ENCODE peak calls at places on chromosome 9, in four cellular contexts. J, Y, M and X are unnamed samples.

GRCh38 chr9:35861161-35861897 is 8.9 kb downstream of the OR13J1 start:
- DNase-seq in Y (no peak), J (no peak), M (no peak), X (no peak)

GRCh38 chr9:83355024-83355444 is 183.2 kb downstream of the FRMD3 start:
- DNase-seq in J (no peak), M (peak; percentile 64), Y (peak; percentile 17), X (peak; percentile 6)

GRCh38 chr9:35367451-35367850 is 122.5 kb upstream of the RUSC2 start:
- DNase-seq in Y (peak; percentile 93), J (no peak), M (no peak), X (peak; percentile 93)

GRCh38 chr9:76419782-76420380 is 25.7 kb upstream of the RFK start:
- DNase-seq in J (peak; percentile 66), Y (peak; percentile 48), M (no peak), X (no peak)

GRCh38 chr9:75106856-75107255 is 18.5 kb downstream of the OSTF1 start:
- DNase-seq in J (no peak), M (no peak), Y (no peak), X (no peak)

GRCh38 chr9:109251080-109251775 is 69.6 kb downstream of the EPB41L4B start:
- DNase-seq in M (no peak), J (no peak), Y (peak; percentile 61), X (peak; percentile 65)

GRCh38 chr9:81722277-81722676 is 32.9 kb upstream of the TLE1 start:
- DNase-seq in J (no peak), M (no peak), Y (no peak), X (no peak)

GRCh38 chr9:107389617-107390071 is 99.9 kb downstream of the KLF4 start:
- DNase-seq in Y (peak; percentile 83), M (peak; percentile 20), J (no peak), X (peak; percentile 16)

GRCh38 chr9:94167055-94167346 is 82.7 kb downstream of the PTPDC1 start:
- DNase-seq in J (no peak), Y (peak; percentile 89), M (no peak), X (no peak)

GRCh38 chr9:18396102-18396728 is 77.7 kb upstream of the ADAMTSL1 start:
- DNase-seq in Y (peak; percentile 47), M (no peak), J (peak; percentile 79), X (peak; percentile 18)

GRCh38 chr9:113695901-113696300 is 180.2 kb upstream of the ZNF618 start:
- DNase-seq in M (no peak), Y (peak; percentile 30), J (no peak), X (no peak)

GRCh38 chr9:90789408-90789807 is 12.2 kb upstream of the SYK start:
- DNase-seq in J (no peak), Y (no peak), M (no peak), X (no peak)

GRCh38 chr9:90787771-90788460 is 13.7 kb upstream of the SYK start:
- DNase-seq in J (no peak), M (no peak), Y (no peak), X (no peak)

GRCh38 chr9:90793729-90794128 is 7.9 kb upstream of the SYK start:
- DNase-seq in M (no peak), Y (no peak), J (peak; percentile 65), X (no peak)

GRCh38 chr9:90795084-90795483 is 6.5 kb upstream of the SYK start:
- DNase-seq in Y (no peak), J (peak; percentile 51), M (no peak), X (no peak)

GRCh38 chr9:90789862-90790261 is 11.8 kb upstream of the SYK start:
- DNase-seq in Y (no peak), J (no peak), M (no peak), X (no peak)
- H3K4me3 ChIP-seq in Y (no peak overlapping the region), J (no peak overlapping the region), M (no peak overlapping the region), X (no peak overlapping the region)

DNA sequence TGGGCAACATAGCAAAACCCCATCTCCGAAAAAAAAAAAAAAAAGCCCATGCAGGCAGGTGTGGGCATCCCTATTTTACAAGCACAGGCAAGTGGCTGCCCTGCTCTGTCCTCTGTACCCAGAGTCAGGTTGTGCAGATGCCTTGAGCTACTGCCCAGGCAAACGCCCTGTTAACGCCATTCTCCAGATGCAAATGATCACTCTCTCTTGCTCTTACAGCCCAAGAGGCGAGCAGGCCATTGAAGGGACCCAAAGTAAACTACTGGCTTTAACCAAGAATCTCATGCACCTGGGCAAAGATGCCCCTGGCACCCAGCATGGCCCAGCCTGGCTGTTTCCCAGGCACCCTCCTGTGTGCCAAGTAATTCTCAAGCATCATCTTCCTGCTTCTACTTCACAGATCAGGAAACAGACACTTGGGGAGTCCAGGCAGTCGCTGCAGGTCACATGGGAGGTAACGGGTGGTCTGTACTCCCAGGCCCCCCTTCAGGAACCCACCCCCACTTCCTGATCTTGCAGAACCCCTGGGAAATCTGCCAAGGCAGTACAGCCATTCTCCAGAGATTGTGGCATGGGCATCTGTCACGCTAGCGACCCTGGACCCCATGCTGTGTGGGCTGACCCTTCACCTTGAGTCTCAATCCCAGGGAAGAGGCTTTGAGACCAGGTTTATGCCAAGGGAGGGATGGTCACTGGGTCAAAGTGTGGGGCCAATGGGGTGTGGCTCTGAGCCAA is 14.2 kb downstream of the EEIG1 start:
- DNase-seq in J (no peak), Y (no peak), M (no peak), X (no peak)
- H3K27ac ChIP-seq in J (no peak overlapping the region), Y (peak overlapping the region; percentile 99), M (peak overlapping the region; percentile 93), X (peak overlapping the region; percentile 92)

GRCh38 chr9:134213508-134214394 is 49.4 kb upstream of the RNU6ATAC start:
- DNase-seq in J (no peak), Y (no peak), M (no peak), X (no peak)
- H3K9me3 ChIP-seq in J (no peaks in the 10 kb centered on the region), Y (no peaks in the 10 kb centered on the region), M (peaks cover 7% of the 10 kb centered on the region), X (peaks cover 3% of the 10 kb centered on the region)

GRCh38 chr9:133944746-133945135 is 47.4 kb downstream of the VAV2 start:
- DNase-seq in J (no peak), Y (peak; percentile 42), M (no peak), X (peak; percentile 62)

GRCh38 chr9:133945977-133946753 is 46.0 kb downstream of the VAV2 start:
- DNase-seq in Y (no peak), M (no peak), J (peak; percentile 93), X (no peak)

GRCh38 chr9:133946840-133947486 is 45.2 kb downstream of the VAV2 start:
- DNase-seq in Y (no peak), M (no peak), J (no peak), X (no peak)

GRCh38 chr9:133943781-133944745 is 48.1 kb downstream of the VAV2 start:
- DNase-seq in J (no peak), Y (no peak), M (no peak), X (peak; percentile 26)

DNA sequence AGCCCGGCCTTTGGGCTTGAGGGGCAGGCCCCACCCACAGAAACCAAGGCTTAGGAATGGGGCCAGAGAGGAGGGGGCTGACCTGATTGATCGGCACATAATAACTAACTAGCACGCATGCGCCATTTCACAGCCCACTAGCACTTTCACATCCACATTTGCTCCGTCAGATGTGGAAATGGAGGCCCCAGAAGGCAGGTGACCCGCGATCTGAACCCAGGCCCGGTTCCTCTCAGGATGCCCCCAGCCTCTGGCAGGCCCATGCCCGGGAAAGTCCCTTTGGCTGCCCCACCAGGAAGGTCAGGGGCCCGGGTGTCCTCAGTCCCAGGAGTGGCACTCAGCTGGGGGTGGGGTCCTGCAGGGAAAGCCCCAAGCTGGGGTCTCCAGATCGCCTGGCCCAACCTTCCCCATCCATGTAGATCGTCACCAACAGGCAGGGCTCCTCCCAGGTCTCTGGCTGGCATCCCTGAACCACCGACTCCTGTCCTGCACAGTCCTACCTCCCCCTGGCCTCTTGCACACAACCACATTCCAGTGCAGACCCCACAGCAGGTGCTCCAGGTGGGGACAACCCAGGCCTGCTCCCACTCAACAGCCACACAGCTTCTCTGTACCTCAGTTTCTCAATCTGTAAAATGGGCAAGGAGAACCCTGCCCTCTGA is 46.7 kb downstream of the VAV2 start:
- DNase-seq in M (no peak), J (peak; percentile 79), Y (no peak), X (no peak)
- H3K4me3 ChIP-seq in M (no peak overlapping the region), J (peak overlapping the region; percentile 55), Y (no peak overlapping the region), X (no peak overlapping the region)